ENCODE peak calls at places on chromosome 22, in seven cellular contexts. One of them, this sample, is unnamed.

GRCh38 chr22:25447067-25447688 is 117.3 kb upstream of the GRK3 start:
- DNase-seq in CD8-positive, alpha-beta T cell: no peak
- DNase-seq in HCT116: no peak
- DNase-seq in astrocyte of the spinal cord: no peak
- DNase-seq in Jurkat, Clone E6-1: peak
- DNase-seq in GM23248: no peak
- DNase-seq in heart left ventricle: no peak
- DNase-seq in this sample: peak

GRCh38 chr22:42769574-42770447 is 49.1 kb upstream of the A4GALT start:
- DNase-seq in CD8-positive, alpha-beta T cell: no peak
- DNase-seq in HCT116: no peak
- DNase-seq in astrocyte of the spinal cord: peak
- DNase-seq in Jurkat, Clone E6-1: no peak
- DNase-seq in GM23248: peak
- DNase-seq in heart left ventricle: peak
- DNase-seq in this sample: peak

GRCh38 chr22:41831383-41831782 is 1.5 kb upstream of the SREBF2 start:
- DNase-seq in CD8-positive, alpha-beta T cell: no peak
- DNase-seq in HCT116: no peak
- DNase-seq in astrocyte of the spinal cord: no peak
- DNase-seq in Jurkat, Clone E6-1: no peak
- DNase-seq in GM23248: peak
- DNase-seq in heart left ventricle: no peak
- DNase-seq in this sample: peak

GRCh38 chr22:37855462-37855861 is 6.2 kb downstream of the EIF3L start:
- DNase-seq in CD8-positive, alpha-beta T cell: no peak
- DNase-seq in HCT116: no peak
- DNase-seq in astrocyte of the spinal cord: no peak
- DNase-seq in Jurkat, Clone E6-1: no peak
- DNase-seq in GM23248: no peak
- DNase-seq in heart left ventricle: no peak
- DNase-seq in this sample: no peak

GRCh38 chr22:37567991-37568390 is 7.7 kb downstream of the CDC42EP1 start:
- DNase-seq in CD8-positive, alpha-beta T cell: no peak
- DNase-seq in HCT116: no peak
- DNase-seq in astrocyte of the spinal cord: no peak
- DNase-seq in Jurkat, Clone E6-1: no peak
- DNase-seq in GM23248: no peak
- DNase-seq in heart left ventricle: no peak
- DNase-seq in this sample: no peak

GRCh38 chr22:20324139-20324516 is 4.3 kb upstream of the DGCR6L start:
- DNase-seq in CD8-positive, alpha-beta T cell: peak
- DNase-seq in HCT116: no peak
- DNase-seq in astrocyte of the spinal cord: no peak
- DNase-seq in Jurkat, Clone E6-1: no peak
- DNase-seq in GM23248: peak
- DNase-seq in heart left ventricle: no peak
- DNase-seq in this sample: no peak

GRCh38 chr22:47920380-47920959 is 1158.0 kb downstream of the TBC1D22A start:
- DNase-seq in CD8-positive, alpha-beta T cell: peak
- DNase-seq in HCT116: no peak
- DNase-seq in astrocyte of the spinal cord: no peak
- DNase-seq in Jurkat, Clone E6-1: no peak
- DNase-seq in GM23248: no peak
- DNase-seq in heart left ventricle: no peak
- DNase-seq in this sample: no peak

GRCh38 chr22:47210686-47211085 is 448.2 kb downstream of the TBC1D22A start:
- DNase-seq in CD8-positive, alpha-beta T cell: no peak
- DNase-seq in HCT116: no peak
- DNase-seq in astrocyte of the spinal cord: no peak
- DNase-seq in Jurkat, Clone E6-1: no peak
- DNase-seq in GM23248: no peak
- DNase-seq in heart left ventricle: no peak
- DNase-seq in this sample: no peak

GRCh38 chr22:28051787-28052356 is 132.8 kb upstream of the PITPNB start:
- DNase-seq in CD8-positive, alpha-beta T cell: no peak
- DNase-seq in HCT116: peak
- DNase-seq in astrocyte of the spinal cord: peak
- DNase-seq in Jurkat, Clone E6-1: no peak
- DNase-seq in GM23248: peak
- DNase-seq in heart left ventricle: peak
- DNase-seq in this sample: peak

GRCh38 chr22:28800308-28801041 is at the start of gene XBP1:
- DNase-seq in CD8-positive, alpha-beta T cell: peak
- DNase-seq in HCT116: peak
- DNase-seq in astrocyte of the spinal cord: peak
- DNase-seq in Jurkat, Clone E6-1: peak
- DNase-seq in GM23248: peak
- DNase-seq in heart left ventricle: peak
- DNase-seq in this sample: peak

GRCh38 chr22:46577361-46578249 is 40.2 kb upstream of the CELSR1 start:
- DNase-seq in CD8-positive, alpha-beta T cell: peak
- DNase-seq in HCT116: no peak
- DNase-seq in astrocyte of the spinal cord: no peak
- DNase-seq in Jurkat, Clone E6-1: no peak
- DNase-seq in GM23248: peak
- DNase-seq in heart left ventricle: peak
- DNase-seq in this sample: no peak

GRCh38 chr22:46712288-46712687 is 25.8 kb downstream of the CERK start:
- DNase-seq in CD8-positive, alpha-beta T cell: no peak
- DNase-seq in HCT116: no peak
- DNase-seq in astrocyte of the spinal cord: no peak
- DNase-seq in Jurkat, Clone E6-1: no peak
- DNase-seq in GM23248: no peak
- DNase-seq in heart left ventricle: no peak
- DNase-seq in this sample: no peak

GRCh38 chr22:17938484-17938924 is 85.9 kb downstream of the MICAL3 start:
- DNase-seq in CD8-positive, alpha-beta T cell: no peak
- DNase-seq in HCT116: no peak
- DNase-seq in astrocyte of the spinal cord: no peak
- DNase-seq in Jurkat, Clone E6-1: no peak
- DNase-seq in GM23248: no peak
- DNase-seq in heart left ventricle: peak
- DNase-seq in this sample: peak

GRCh38 chr22:24153353-24153752 is 27.9 kb upstream of the SUSD2 start:
- DNase-seq in CD8-positive, alpha-beta T cell: peak
- DNase-seq in HCT116: no peak
- DNase-seq in astrocyte of the spinal cord: no peak
- DNase-seq in Jurkat, Clone E6-1: peak
- DNase-seq in GM23248: peak
- DNase-seq in heart left ventricle: no peak
- DNase-seq in this sample: no peak

GRCh38 chr22:29128891-29129643 is 56.2 kb downstream of the KREMEN1 start:
- DNase-seq in CD8-positive, alpha-beta T cell: no peak
- DNase-seq in HCT116: no peak
- DNase-seq in astrocyte of the spinal cord: no peak
- DNase-seq in Jurkat, Clone E6-1: no peak
- DNase-seq in GM23248: peak
- DNase-seq in heart left ventricle: no peak
- DNase-seq in this sample: no peak

GRCh38 chr22:38952382-38952993 is 4.9 kb upstream of the APOBEC3A start:
- DNase-seq in CD8-positive, alpha-beta T cell: no peak
- DNase-seq in HCT116: no peak
- DNase-seq in astrocyte of the spinal cord: no peak
- DNase-seq in Jurkat, Clone E6-1: no peak
- DNase-seq in GM23248: no peak
- DNase-seq in heart left ventricle: no peak
- DNase-seq in this sample: no peak

GRCh38 chr22:44722611-44723010 is 20.6 kb downstream of the PRR5 start:
- DNase-seq in CD8-positive, alpha-beta T cell: no peak
- DNase-seq in HCT116: no peak
- DNase-seq in astrocyte of the spinal cord: no peak
- DNase-seq in Jurkat, Clone E6-1: no peak
- DNase-seq in GM23248: no peak
- DNase-seq in heart left ventricle: no peak
- DNase-seq in this sample: no peak

GRCh38 chr22:40571887-40572286 is 64.6 kb downstream of the MRTFA start:
- DNase-seq in CD8-positive, alpha-beta T cell: no peak
- DNase-seq in HCT116: no peak
- DNase-seq in astrocyte of the spinal cord: no peak
- DNase-seq in Jurkat, Clone E6-1: no peak
- DNase-seq in GM23248: no peak
- DNase-seq in heart left ventricle: no peak
- DNase-seq in this sample: no peak

GRCh38 chr22:28019881-28020861 is 101.1 kb upstream of the PITPNB start:
- DNase-seq in CD8-positive, alpha-beta T cell: peak
- DNase-seq in HCT116: peak
- DNase-seq in astrocyte of the spinal cord: peak
- DNase-seq in Jurkat, Clone E6-1: peak
- DNase-seq in GM23248: peak
- DNase-seq in heart left ventricle: peak
- DNase-seq in this sample: peak

GRCh38 chr22:38214248-38215056 is 12.7 kb downstream of the MAFF start:
- DNase-seq in CD8-positive, alpha-beta T cell: peak
- DNase-seq in HCT116: no peak
- DNase-seq in astrocyte of the spinal cord: peak
- DNase-seq in Jurkat, Clone E6-1: no peak
- DNase-seq in GM23248: peak
- DNase-seq in heart left ventricle: peak
- DNase-seq in this sample: peak

GRCh38 chr22:44530106-44530505 is 32.1 kb upstream of the RTL6 start:
- DNase-seq in CD8-positive, alpha-beta T cell: no peak
- DNase-seq in HCT116: no peak
- DNase-seq in astrocyte of the spinal cord: no peak
- DNase-seq in Jurkat, Clone E6-1: no peak
- DNase-seq in GM23248: peak
- DNase-seq in heart left ventricle: no peak
- DNase-seq in this sample: peak

GRCh38 chr22:28801845-28802594 is 1.7 kb upstream of the XBP1 start:
- DNase-seq in CD8-positive, alpha-beta T cell: no peak
- DNase-seq in HCT116: no peak
- DNase-seq in astrocyte of the spinal cord: no peak
- DNase-seq in Jurkat, Clone E6-1: peak
- DNase-seq in GM23248: no peak
- DNase-seq in heart left ventricle: no peak
- DNase-seq in this sample: no peak

GRCh38 chr22:43326342-43326825 is 16.8 kb downstream of the SCUBE1 start:
- DNase-seq in CD8-positive, alpha-beta T cell: no peak
- DNase-seq in HCT116: no peak
- DNase-seq in astrocyte of the spinal cord: no peak
- DNase-seq in Jurkat, Clone E6-1: no peak
- DNase-seq in GM23248: no peak
- DNase-seq in heart left ventricle: no peak
- DNase-seq in this sample: no peak

GRCh38 chr22:41848468-41848867 is 15.6 kb downstream of the SREBF2 start:
- DNase-seq in CD8-positive, alpha-beta T cell: no peak
- DNase-seq in HCT116: no peak
- DNase-seq in astrocyte of the spinal cord: no peak
- DNase-seq in Jurkat, Clone E6-1: no peak
- DNase-seq in GM23248: peak
- DNase-seq in heart left ventricle: no peak
- DNase-seq in this sample: peak

GRCh38 chr22:45444168-45444567 is 30.7 kb downstream of the RIBC2 start:
- DNase-seq in CD8-positive, alpha-beta T cell: no peak
- DNase-seq in HCT116: no peak
- DNase-seq in astrocyte of the spinal cord: no peak
- DNase-seq in Jurkat, Clone E6-1: no peak
- DNase-seq in GM23248: no peak
- DNase-seq in heart left ventricle: no peak
- DNase-seq in this sample: peak

GRCh38 chr22:23071163-23072034 is 1.1 kb downstream of the GNAZ start:
- DNase-seq in CD8-positive, alpha-beta T cell: no peak
- DNase-seq in HCT116: no peak
- DNase-seq in astrocyte of the spinal cord: no peak
- DNase-seq in Jurkat, Clone E6-1: no peak
- DNase-seq in GM23248: no peak
- DNase-seq in heart left ventricle: peak
- DNase-seq in this sample: no peak
- H3K4me3 ChIP-seq in CD8-positive, alpha-beta T cell: peak
- H3K4me3 ChIP-seq in HCT116: peak
- H3K4me3 ChIP-seq in astrocyte of the spinal cord: peak
- H3K4me3 ChIP-seq in Jurkat, Clone E6-1: peak
- H3K4me3 ChIP-seq in GM23248: no peak
- H3K4me3 ChIP-seq in heart left ventricle: peak
- H3K4me3 ChIP-seq in this sample: no peak

GRCh38 chr22:35488513-35488912 is 52.1 kb upstream of the RASD2 start:
- DNase-seq in CD8-positive, alpha-beta T cell: no peak
- DNase-seq in HCT116: no peak
- DNase-seq in astrocyte of the spinal cord: no peak
- DNase-seq in Jurkat, Clone E6-1: no peak
- DNase-seq in GM23248: no peak
- DNase-seq in heart left ventricle: no peak
- DNase-seq in this sample: no peak

GRCh38 chr22:35489225-35489624 is 51.4 kb upstream of the RASD2 start:
- DNase-seq in CD8-positive, alpha-beta T cell: no peak
- DNase-seq in HCT116: no peak
- DNase-seq in astrocyte of the spinal cord: no peak
- DNase-seq in Jurkat, Clone E6-1: no peak
- DNase-seq in GM23248: peak
- DNase-seq in heart left ventricle: no peak
- DNase-seq in this sample: no peak

GRCh38 chr22:35496768-35497312 is 43.8 kb upstream of the RASD2 start:
- DNase-seq in CD8-positive, alpha-beta T cell: no peak
- DNase-seq in HCT116: no peak
- DNase-seq in astrocyte of the spinal cord: no peak
- DNase-seq in Jurkat, Clone E6-1: no peak
- DNase-seq in GM23248: no peak
- DNase-seq in heart left ventricle: no peak
- DNase-seq in this sample: no peak

GRCh38 chr22:35491908-35492380 is 48.7 kb upstream of the RASD2 start:
- DNase-seq in CD8-positive, alpha-beta T cell: no peak
- DNase-seq in HCT116: peak
- DNase-seq in astrocyte of the spinal cord: no peak
- DNase-seq in Jurkat, Clone E6-1: peak
- DNase-seq in GM23248: no peak
- DNase-seq in heart left ventricle: no peak
- DNase-seq in this sample: no peak

DNA sequence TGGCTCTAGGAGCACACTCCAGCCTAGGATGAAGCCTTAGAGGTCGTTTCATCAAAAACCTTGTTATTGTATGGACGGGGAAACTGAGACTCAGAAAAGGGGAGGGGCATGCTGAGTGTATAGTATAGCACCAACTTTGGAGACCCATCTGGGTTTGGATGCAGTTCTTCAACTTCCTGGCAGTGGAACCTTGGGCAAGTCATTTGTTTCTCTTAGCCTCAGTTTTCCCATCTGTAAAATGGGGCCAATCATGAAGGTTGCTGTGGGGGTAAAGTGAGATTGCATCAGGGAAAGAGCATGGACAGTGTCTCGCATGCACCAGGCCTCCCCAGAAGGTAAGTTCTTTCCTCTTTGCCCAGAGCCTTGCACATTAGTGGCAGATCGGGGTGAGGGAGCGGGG is 47.6 kb upstream of the RASD2 start:
- DNase-seq in CD8-positive, alpha-beta T cell: no peak
- DNase-seq in HCT116: no peak
- DNase-seq in astrocyte of the spinal cord: no peak
- DNase-seq in Jurkat, Clone E6-1: no peak
- DNase-seq in GM23248: no peak
- DNase-seq in heart left ventricle: no peak
- DNase-seq in this sample: no peak
- H3K4me3 ChIP-seq in CD8-positive, alpha-beta T cell: no peak
- H3K4me3 ChIP-seq in HCT116: peak
- H3K4me3 ChIP-seq in astrocyte of the spinal cord: no peak
- H3K4me3 ChIP-seq in Jurkat, Clone E6-1: no peak
- H3K4me3 ChIP-seq in GM23248: no peak
- H3K4me3 ChIP-seq in heart left ventricle: no peak
- H3K4me3 ChIP-seq in this sample: no peak

GRCh38 chr22:26587991-26588613 is 1.8 kb downstream of the TPST2 start:
- DNase-seq in CD8-positive, alpha-beta T cell: no peak
- DNase-seq in HCT116: no peak
- DNase-seq in astrocyte of the spinal cord: no peak
- DNase-seq in Jurkat, Clone E6-1: no peak
- DNase-seq in GM23248: peak
- DNase-seq in heart left ventricle: no peak
- DNase-seq in this sample: peak
- H3K4me3 ChIP-seq in CD8-positive, alpha-beta T cell: peak
- H3K4me3 ChIP-seq in HCT116: no peak
- H3K4me3 ChIP-seq in astrocyte of the spinal cord: no peak
- H3K4me3 ChIP-seq in Jurkat, Clone E6-1: no peak
- H3K4me3 ChIP-seq in GM23248: no peak
- H3K4me3 ChIP-seq in heart left ventricle: peak
- H3K4me3 ChIP-seq in this sample: no peak

GRCh38 chr22:49097171-49097925 is 730.3 kb downstream of the BRD1 start:
- DNase-seq in CD8-positive, alpha-beta T cell: no peak
- DNase-seq in HCT116: no peak
- DNase-seq in astrocyte of the spinal cord: no peak
- DNase-seq in Jurkat, Clone E6-1: no peak
- DNase-seq in GM23248: no peak
- DNase-seq in heart left ventricle: no peak
- DNase-seq in this sample: no peak
- H3K4me3 ChIP-seq in CD8-positive, alpha-beta T cell: no peak
- H3K4me3 ChIP-seq in HCT116: no peak
- H3K4me3 ChIP-seq in astrocyte of the spinal cord: no peak
- H3K4me3 ChIP-seq in Jurkat, Clone E6-1: no peak
- H3K4me3 ChIP-seq in GM23248: no peak
- H3K4me3 ChIP-seq in heart left ventricle: no peak
- H3K4me3 ChIP-seq in this sample: no peak